ENCODE peak calls at places on chromosomes 16 and 17, in five cellular contexts. K is H1, N is K562, H is GM12892, T is HepG2. P is an unnamed sample.

GRCh38 chr16:64363039-64363438 is 758.8 kb downstream of the CDH11 start:
- DNase-seq in T (no peak), H (no peak), N (no peak), K (no peak), P (no peak)

GRCh38 chr16:84454611-84455010 is 49.8 kb downstream of the MEAK7 start:
- DNase-seq in T (no peak), H (no peak), N (no peak), K (no peak), P (no peak)

GRCh38 chr16:85551319-85551978 is 61.7 kb upstream of the GSE1 start:
- DNase-seq in H (no peak), K (no peak), N (no peak), T (no peak), P (no peak)

GRCh38 chr17:64750891-64751677 is 89.0 kb upstream of the SMURF2 start:
- DNase-seq in K (no peak), T (no peak), H (no peak), N (no peak), P (no peak)

GRCh38 chr16:69691980-69692911 is 34.1 kb downstream of the NQO1 start:
- DNase-seq in K (no peak), N (no peak), T (no peak), H (no peak), P (no peak)

GRCh38 chr17:43140396-43141332 is 15.5 kb upstream of the BRCA1 start:
- DNase-seq in K (no peak), T (no peak), H (no peak), N (no peak), P (no peak)

GRCh38 chr16:67260426-67261063 is 11.8 kb downstream of the SLC9A5 start:
- DNase-seq in H (no peak), N (peak; percentile 63), T (peak; percentile 56), K (no peak), P (peak; percentile 64)

GRCh38 chr16:21260870-21261791 is 17.0 kb downstream of the CRYM start:
- DNase-seq in K (no peak), N (peak; percentile 90), H (no peak), T (peak; percentile 99), P (no peak)

GRCh38 chr17:81064746-81065475 is 30.0 kb downstream of the BAIAP2 start:
- DNase-seq in H (no peak), T (no peak), K (no peak), N (no peak), P (no peak)

GRCh38 chr16:17409894-17410293 is 60.9 kb downstream of the XYLT1 start:
- DNase-seq in N (no peak), K (no peak), H (no peak), T (no peak), P (no peak)

GRCh38 chr16:50742521-50743150 is 750 bp downstream of the CYLD start:
- DNase-seq in N (peak; percentile 18), H (peak; percentile 40), T (no peak), K (no peak), P (no peak)

GRCh38 chr16:7340938-7341337 is 8.3 kb downstream of the RBFOX1 start:
- DNase-seq in H (no peak), K (no peak), N (no peak), T (no peak), P (no peak)

GRCh38 chr17:30824356-30825145 is at the start of gene CRLF3:
- DNase-seq in H (peak; percentile 95), K (peak; percentile 62), N (peak; percentile 95), T (peak; percentile 79), P (peak; percentile 92)

GRCh38 chr17:50865060-50865867 is 890 bp downstream of the TOB1 start:
- DNase-seq in K (no peak), N (peak; percentile 74), T (peak; percentile 70), H (no peak), P (no peak)
- TF ChIP-seq POLR2AphosphoS5 in K (peak; percentile 79), N (peak; percentile 52), T (no peak), H (no peak), P (no peak)

GRCh38 chr16:9465150-9465549 is 373.7 kb downstream of the HAPSTR1 start:
- DNase-seq in H (no peak), N (no peak), K (no peak), T (no peak), P (no peak)

GRCh38 chr16:9469512-9469911 is 378.1 kb downstream of the HAPSTR1 start:
- DNase-seq in N (no peak), K (no peak), T (peak; percentile 62), H (no peak), P (no peak)
- TF ChIP-seq TAF1 in N (no peak), K (no peak), T (no peak), H (no peak), P (no peak)

GRCh38 chr17:41967141-41967920 is 736 bp downstream of the CNP start:
- DNase-seq in N (peak; percentile 46), K (no peak), T (peak; percentile 82), H (peak; percentile 50), P (no peak)
- TF ChIP-seq POLR2A in N (peak; percentile 10), K (peak; percentile 71), T (peak; percentile 86), H (no peak), P (peak; percentile 22)

GRCh38 chr16:75251280-75252048 is at the start of gene BCAR1:
- DNase-seq in H (peak; percentile 85), N (peak; percentile 96), K (peak; percentile 50), T (peak; percentile 86), P (peak; percentile 95)
- TF ChIP-seq POLR2AphosphoS5 in H (no peak), N (peak; percentile 56), K (peak; percentile 82), T (peak; percentile 46), P (no peak)

GRCh38 chr16:3035972-3036725 is 595 bp downstream of the BICDL2 start:
- DNase-seq in H (no peak), T (no peak), N (no peak), K (no peak), P (no peak)
- TF ChIP-seq TAF1 in H (no peak), T (no peak), N (no peak), K (no peak), P (no peak)